ENCODE peak calls at places on chromosomes 6 and 20, in ten cellular contexts. Y is WTC11, D is IMR-90, X is sigmoid colon, U is GM12865, R is cardiac fibroblast, G is ovary, E is neural crest cell, P is foreskin fibroblast, M is heart left ventricle. Z is an unnamed sample.

GRCh38 chr6:39051399-39052122 is 3.0 kb downstream of the GLP1R start:
- DNase-seq in Y (no peak), D (no peak), X (no peak), U (no peak), R (no peak), G (no peak), E (no peak), P (no peak), M (no peak), Z (no peak)

GRCh38 chr6:114042267-114043075 is 71.5 kb upstream of the HDAC2 start:
- DNase-seq in Y (no peak), D (no peak), X (no peak), U (peak; percentile 71), R (peak; percentile 44), G (no peak), E (no peak), P (peak; percentile 43), M (no peak), Z (no peak)

GRCh38 chr6:116450769-116451740 is 10.1 kb upstream of the CALHM6 start:
- DNase-seq in Y (peak; percentile 20), D (no peak), X (no peak), U (peak; percentile 66), R (no peak), G (no peak), E (no peak), P (no peak), M (no peak), Z (no peak)

GRCh38 chr20:41411458-41411857 is 44.8 kb upstream of the EMILIN3 start:
- DNase-seq in Y (no peak), D (peak; percentile 28), X (no peak), U (peak; percentile 10), R (peak; percentile 61), G (no peak), E (no peak), P (peak; percentile 85), M (no peak), Z (no peak)

GRCh38 chr6:133394630-133395029 is 153.5 kb downstream of the EYA4 start:
- DNase-seq in Y (no peak), D (no peak), X (no peak), U (no peak), R (peak; percentile 38), G (no peak), E (no peak), P (no peak), M (no peak), Z (no peak)

GRCh38 chr6:11830105-11830504 is 51.5 kb upstream of the ADTRP start:
- DNase-seq in Y (no peak), D (no peak), X (no peak), U (peak; percentile 58), R (no peak), G (no peak), E (no peak), P (no peak), M (no peak), Z (no peak)

GRCh38 chr20:47688385-47689381 is 96.6 kb downstream of the SULF2 start:
- DNase-seq in Y (peak; percentile 54), D (peak; percentile 15), X (no peak), U (no peak), R (no peak), G (no peak), E (no peak), P (no peak), M (no peak), Z (no peak)

GRCh38 chr6:31203345-31203979 is 33.0 kb upstream of the POU5F1 start:
- DNase-seq in Y (no peak), D (peak; percentile 71), X (no peak), U (peak; percentile 90), R (peak; percentile 85), G (no peak), E (no peak), P (peak; percentile 54), M (no peak), Z (no peak)

GRCh38 chr6:132058975-132059374 is 107.8 kb upstream of the CCN2 start:
- DNase-seq in Y (no peak), D (peak; percentile 42), X (no peak), U (no peak), R (no peak), G (no peak), E (no peak), P (peak; percentile 45), M (no peak), Z (no peak)

GRCh38 chr6:155408231-155408630 is 47.4 kb downstream of the NOX3 start:
- DNase-seq in Y (no peak), D (no peak), X (no peak), U (no peak), R (no peak), G (no peak), E (no peak), P (no peak), M (no peak), Z (no peak)

GRCh38 chr6:38843798-38844197 is 128.7 kb downstream of the DNAH8 start:
- DNase-seq in Y (peak; percentile 17), D (no peak), X (no peak), U (no peak), R (no peak), G (no peak), E (no peak), P (no peak), M (no peak), Z (no peak)

GRCh38 chr6:11525468-11526155 is 11.9 kb upstream of the TMEM170B start:
- DNase-seq in Y (no peak), D (peak; percentile 13), X (no peak), U (no peak), R (peak; percentile 82), G (no peak), E (no peak), P (peak; percentile 88), M (no peak), Z (no peak)

GRCh38 chr6:37538107-37538506 is 38.4 kb upstream of the CCDC167 start:
- DNase-seq in Y (peak; percentile 63), D (no peak), X (no peak), U (peak; percentile 73), R (no peak), G (no peak), E (no peak), P (peak; percentile 31), M (no peak), Z (no peak)

GRCh38 chr6:85354761-85355618 is 94.9 kb upstream of the NT5E start:
- DNase-seq in Y (peak; percentile 78), D (peak; percentile 72), X (peak; percentile 85), U (peak; percentile 69), R (peak; percentile 84), G (peak; percentile 83), E (peak; percentile 63), P (peak; percentile 92), M (peak; percentile 73), Z (peak; percentile 11)

GRCh38 chr6:48111143-48111506 is at the start of gene PTCHD4:
- DNase-seq in Y (peak; percentile 21), D (peak; percentile 48), X (no peak), U (peak; percentile 8), R (peak; percentile 55), G (no peak), E (no peak), P (peak; percentile 75), M (no peak), Z (no peak)

DNA sequence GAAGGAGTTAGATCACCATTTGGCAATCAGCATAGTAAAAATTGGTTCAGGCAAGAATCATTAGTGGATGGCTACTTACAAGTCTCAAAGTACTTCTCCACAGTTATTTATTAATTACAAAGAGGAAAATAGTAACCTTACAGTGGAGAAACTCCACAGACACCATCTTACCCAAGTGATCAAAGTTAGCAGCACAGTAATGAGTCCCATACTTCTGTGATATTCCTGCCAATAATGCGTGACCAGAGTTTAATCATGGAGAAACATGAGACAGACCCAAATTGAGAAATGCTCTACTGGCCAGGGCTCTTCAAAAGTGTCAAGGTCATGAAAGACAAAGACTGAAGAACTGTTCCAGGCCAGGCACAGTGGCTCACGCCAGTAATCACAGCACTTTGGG is 9.5 kb downstream of the TBC1D7 start:
- DNase-seq in Y (no peak), D (no peak), X (no peak), U (no peak), R (no peak), G (no peak), E (no peak), P (no peak), M (no peak), Z (no peak)
- TF ChIP-seq CTCF in Y (no peak), D (no peak), X (no peak), U (no peak), R (no peak), G (no peak), E (no peak), P (no peak), M (no peak), Z (no peak)

DNA sequence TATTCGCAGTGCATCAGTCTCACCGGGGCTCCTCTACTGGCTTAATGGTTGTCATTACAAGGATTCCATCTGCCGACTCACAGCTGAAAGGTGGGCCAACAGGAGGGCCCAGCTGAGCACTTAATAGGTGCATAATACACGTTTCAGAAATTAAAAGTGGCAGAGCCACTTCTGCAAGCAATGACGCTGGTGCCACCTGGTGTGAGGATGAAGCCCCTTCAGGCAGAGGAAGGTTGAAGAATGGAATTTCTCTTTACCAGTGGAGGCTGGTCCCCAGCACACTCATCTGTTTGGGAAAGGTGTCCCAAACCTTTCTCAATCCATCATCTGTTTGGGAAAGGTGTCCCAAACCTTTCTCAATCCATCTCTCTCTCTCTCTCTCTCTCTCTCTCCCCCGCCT is 8.2 kb upstream of the STMND1 start:
- DNase-seq in Y (peak; percentile 33), D (no peak), X (no peak), U (peak; percentile 5), R (no peak), G (no peak), E (no peak), P (peak; percentile 23), M (no peak), Z (no peak)
- TF ChIP-seq CTCF in Y (no peak), D (peak; percentile 46), X (no peak), U (peak; percentile 17), R (no peak), G (no peak), E (peak; percentile 45), P (peak; percentile 6), M (no peak), Z (peak; percentile 11)

GRCh38 chr6:107636486-107636885 is 146.6 kb downstream of the SOBP start:
- DNase-seq in Y (peak; percentile 58), D (no peak), X (no peak), U (no peak), R (no peak), G (no peak), E (no peak), P (no peak), M (no peak), Z (no peak)
- TF ChIP-seq CTCF in Y (no peak), D (no peak), X (no peak), U (no peak), R (no peak), G (no peak), E (no peak), P (no peak), M (no peak), Z (no peak)

DNA sequence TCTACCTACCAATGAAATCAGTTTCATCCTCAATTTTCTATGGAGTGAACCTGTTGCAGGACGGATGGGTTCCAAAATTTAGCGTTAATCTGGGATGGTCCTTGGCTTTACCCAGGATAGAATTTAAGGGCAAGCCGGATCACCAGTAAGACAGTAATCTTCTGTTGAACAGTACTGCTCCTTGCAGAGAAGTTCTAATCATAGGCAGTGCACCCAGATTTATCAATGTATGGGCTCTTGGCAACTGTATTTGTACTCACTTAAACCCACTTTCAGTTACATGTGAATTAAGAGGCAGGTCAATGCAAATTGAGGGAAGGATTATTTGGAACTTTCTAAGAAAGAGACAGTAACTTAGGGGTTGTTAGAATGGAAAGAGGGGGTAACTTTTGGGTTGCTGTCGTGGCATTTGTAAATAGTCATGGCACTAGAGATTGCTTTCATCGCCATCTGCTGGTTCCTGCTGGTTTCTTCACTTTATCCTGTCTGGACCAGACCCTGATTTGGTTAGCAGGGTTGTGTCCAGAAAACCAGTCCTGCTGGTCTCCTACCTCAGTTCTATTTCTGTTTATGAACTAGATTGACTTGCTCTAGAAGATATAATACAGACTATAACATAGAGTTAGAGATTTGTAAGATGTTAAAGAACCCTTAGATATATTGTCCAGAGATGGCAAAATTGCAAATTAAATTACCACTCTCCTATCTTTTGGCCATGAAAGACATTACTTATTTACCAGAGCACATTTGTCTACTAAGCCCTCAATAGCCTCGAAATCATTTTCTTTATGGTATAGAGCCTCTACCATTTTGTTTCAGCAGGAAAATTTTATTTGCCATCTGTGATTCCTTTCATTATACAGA is 646.3 kb downstream of the UTRN start:
- DNase-seq in Y (peak; percentile 52), D (peak; percentile 36), X (no peak), U (peak; percentile 41), R (peak; percentile 67), G (no peak), E (peak; percentile 29), P (peak; percentile 74), M (no peak), Z (no peak)
- TF ChIP-seq CTCF in Y (no peak), D (peak; percentile 66), X (peak; percentile 17), U (peak; percentile 62), R (peak; percentile 74), G (no peak), E (peak; percentile 78), P (peak; percentile 67), M (peak; percentile 41), Z (peak; percentile 51)

Z was measured in D721Med.